ENCODE peak calls at places on chromosomes 16 and 17, in ten cellular contexts. S is stimulated activated CD4-positive, alpha-beta T cell treated with anti-CD3 and anti-CD28 coated beads, Interleukin-2, amount 100 ng/mL, for 48 hours; Y is NCI-H774; M is left colon; F is CD8-positive, alpha-beta T cell; B is anterior cingulate cortex; H is lung; V is RWPE1; J is stimulated activated naive CD8-positive, alpha-beta T cell treated with anti-CD3 and anti-CD28 coated beads, Interleukin-15, Interleukin-2, amounts not matched to agents 100 U/mL and 50 U/mL, for 24 hours; K is GM23338. D is an unnamed sample.

GRCh38 chr17:29238133-29238850 is 8.4 kb upstream of the CRYBA1 start:
- DNase-seq in S (no peak), Y (no peak), M (no peak), F (no peak), B (no peak), H (no peak), V (no peak), J (no peak), K (no peak), D (no peak)

GRCh38 chr16:4847774-4848587 is 700 bp downstream of the UBN1 start:
- DNase-seq in S (peak), Y (no peak), M (peak), F (peak), B (peak), H (peak), V (peak), J (peak), K (peak), D (peak)

GRCh38 chr17:76421054-76421427 is 31.9 kb downstream of the UBE2O start:
- DNase-seq in S (no peak), Y (no peak), M (no peak), F (no peak), B (no peak), H (no peak), V (no peak), J (no peak), K (peak), D (no peak)

GRCh38 chr16:10738231-10739077 is 5.2 kb upstream of the NUBP1 start:
- DNase-seq in S (no peak), Y (no peak), M (peak), F (no peak), B (peak), H (peak), V (no peak), J (peak), K (peak), D (peak)

GRCh38 chr16:70416748-70417616 is 21.9 kb downstream of the ST3GAL2 start:
- DNase-seq in S (no peak), Y (no peak), M (peak), F (no peak), B (no peak), H (no peak), V (no peak), J (no peak), K (no peak), D (no peak)

GRCh38 chr16:48162839-48163410 is 7.1 kb upstream of the ABCC12 start:
- DNase-seq in S (no peak), Y (no peak), M (no peak), F (no peak), B (no peak), H (no peak), V (no peak), J (no peak), K (no peak), D (no peak)

GRCh38 chr17:15883617-15884111 is 61.3 kb upstream of the ADORA2B start:
- DNase-seq in S (no peak), Y (no peak), M (no peak), F (no peak), B (no peak), H (no peak), V (peak), J (no peak), K (no peak), D (peak)

GRCh38 chr17:21500064-21500463 is 123.9 kb downstream of the KCNJ12 start:
- DNase-seq in S (no peak), Y (no peak), M (no peak), F (no peak), B (no peak), H (no peak), V (no peak), J (no peak), K (peak), D (no peak)

GRCh38 chr17:4498461-4499397 is at the start of gene SPNS2:
- DNase-seq in S (peak), Y (peak), M (no peak), F (peak), B (peak), H (no peak), V (peak), J (peak), K (peak), D (peak)

GRCh38 chr17:59165933-59166342 is 10.4 kb downstream of the PRR11 start:
- DNase-seq in S (no peak), Y (peak), M (no peak), F (peak), B (peak), H (no peak), V (peak), J (peak), K (peak), D (peak)

GRCh38 chr17:48101012-48101720 is at the start of gene CBX1:
- DNase-seq in S (peak), Y (peak), M (peak), F (peak), B (peak), H (peak), V (peak), J (peak), K (peak), D (peak)

GRCh38 chr17:41494524-41494923 is 4.8 kb upstream of the KRT36 start:
- DNase-seq in S (no peak), Y (no peak), M (no peak), F (no peak), B (no peak), H (no peak), V (peak), J (no peak), K (no peak), D (peak)

GRCh38 chr17:57868007-57868774 is 18.3 kb upstream of the MRPS23 start:
- DNase-seq in S (no peak), Y (no peak), M (peak), F (peak), B (peak), H (peak), V (peak), J (peak), K (peak), D (peak)

GRCh38 chr16:31072540-31073072 is 1.4 kb downstream of the ZNF668 start:
- DNase-seq in S (peak), Y (no peak), M (no peak), F (no peak), B (no peak), H (no peak), V (peak), J (peak), K (peak), D (no peak)

GRCh38 chr16:4319454-4319853 is 3.6 kb downstream of the GLIS2 start:
- DNase-seq in S (peak), Y (no peak), M (no peak), F (peak), B (no peak), H (no peak), V (no peak), J (peak), K (no peak), D (no peak)

GRCh38 chr17:17258011-17258410 is 21.0 kb upstream of the FLCN start:
- DNase-seq in S (no peak), Y (no peak), M (no peak), F (no peak), B (no peak), H (no peak), V (no peak), J (no peak), K (no peak), D (no peak)

GRCh38 chr16:85539084-85539483 is 74.0 kb upstream of the GSE1 start:
- DNase-seq in S (no peak), Y (no peak), M (no peak), F (no peak), B (no peak), H (no peak), V (no peak), J (no peak), K (no peak), D (no peak)

GRCh38 chr17:1001640-1002411 is 4.9 kb downstream of the TIMM22 start:
- DNase-seq in S (no peak), Y (no peak), M (no peak), F (no peak), B (no peak), H (no peak), V (no peak), J (no peak), K (no peak), D (no peak)

GRCh38 chr16:68265078-68265925 is 976 bp downstream of the SLC7A6 start:
- DNase-seq in S (peak), Y (no peak), M (peak), F (peak), B (peak), H (peak), V (peak), J (peak), K (peak), D (peak)

GRCh38 chr17:72588961-72589360 is 468.1 kb downstream of the SOX9 start:
- DNase-seq in S (no peak), Y (peak), M (peak), F (peak), B (no peak), H (peak), V (peak), J (no peak), K (no peak), D (peak)

GRCh38 chr17:80087346-80088265 is 13.8 kb upstream of the GAA start:
- DNase-seq in S (no peak), Y (no peak), M (no peak), F (no peak), B (no peak), H (no peak), V (no peak), J (no peak), K (no peak), D (no peak)

GRCh38 chr17:81831957-81832607 is 1.0 kb downstream of the MCRIP1 start:
- DNase-seq in S (peak), Y (no peak), M (no peak), F (peak), B (no peak), H (no peak), V (no peak), J (peak), K (no peak), D (no peak)

GRCh38 chr16:54280751-54281150 is 5.8 kb downstream of the IRX3 start:
- DNase-seq in S (no peak), Y (no peak), M (no peak), F (no peak), B (no peak), H (no peak), V (peak), J (no peak), K (no peak), D (peak)

GRCh38 chr17:57735230-57735629 is 9.9 kb downstream of the CCDC182 start:
- DNase-seq in S (no peak), Y (no peak), M (no peak), F (no peak), B (no peak), H (no peak), V (no peak), J (no peak), K (no peak), D (no peak)

GRCh38 chr17:27293359-27293897 is 486 bp upstream of the WSB1 start:
- DNase-seq in S (no peak), Y (no peak), M (no peak), F (no peak), B (no peak), H (no peak), V (no peak), J (peak), K (no peak), D (no peak)

GRCh38 chr16:76614255-76614654 is 337.1 kb downstream of the CNTNAP4 start:
- DNase-seq in S (no peak), Y (peak), M (no peak), F (no peak), B (no peak), H (no peak), V (no peak), J (no peak), K (no peak), D (no peak)

GRCh38 chr17:17902877-17903276 is 66.1 kb upstream of the SREBF1 start:
- DNase-seq in S (no peak), Y (no peak), M (no peak), F (no peak), B (no peak), H (no peak), V (no peak), J (no peak), K (no peak), D (no peak)

GRCh38 chr16:86664518-86665318 is 86.4 kb downstream of the FOXL1 start:
- DNase-seq in S (peak), Y (no peak), M (peak), F (peak), B (no peak), H (no peak), V (peak), J (peak), K (no peak), D (peak)

GRCh38 chr17:14341866-14342265 is 41.0 kb downstream of the HS3ST3B1 start:
- DNase-seq in S (no peak), Y (no peak), M (no peak), F (no peak), B (no peak), H (no peak), V (no peak), J (no peak), K (peak), D (no peak)

GRCh38 chr17:73667184-73667959 is 23.1 kb upstream of the SDK2 start:
- DNase-seq in S (no peak), Y (no peak), M (no peak), F (no peak), B (no peak), H (peak), V (no peak), J (no peak), K (no peak), D (no peak)

GRCh38 chr16:50038756-50039529 is 13.9 kb downstream of the CNEP1R1 start:
- DNase-seq in S (no peak), Y (no peak), M (peak), F (no peak), B (no peak), H (peak), V (no peak), J (no peak), K (peak), D (no peak)

GRCh38 chr17:50848039-50848438 is 12.7 kb downstream of the WFIKKN2 start:
- DNase-seq in S (no peak), Y (no peak), M (no peak), F (no peak), B (no peak), H (no peak), V (no peak), J (no peak), K (no peak), D (no peak)

GRCh38 chr16:53053967-53054669 is 673 bp upstream of the CHD9 start:
- DNase-seq in S (peak), Y (no peak), M (peak), F (no peak), B (no peak), H (peak), V (no peak), J (no peak), K (no peak), D (no peak)

GRCh38 chr16:23209606-23210005 is 27.1 kb downstream of the SCNN1G start:
- DNase-seq in S (no peak), Y (no peak), M (no peak), F (no peak), B (no peak), H (no peak), V (no peak), J (no peak), K (no peak), D (no peak)

GRCh38 chr16:375212-375611 is 4.9 kb upstream of the MRPL28 start:
- DNase-seq in S (no peak), Y (no peak), M (no peak), F (no peak), B (no peak), H (no peak), V (no peak), J (no peak), K (no peak), D (no peak)

GRCh38 chr16:54993496-54993895 is 62.8 kb downstream of the IRX5 start:
- DNase-seq in S (no peak), Y (no peak), M (no peak), F (no peak), B (no peak), H (no peak), V (no peak), J (no peak), K (no peak), D (no peak)

GRCh38 chr17:59432657-59433056 is 101.2 kb downstream of the YPEL2 start:
- DNase-seq in S (no peak), Y (no peak), M (no peak), F (no peak), B (no peak), H (no peak), V (no peak), J (no peak), K (no peak), D (no peak)

GRCh38 chr16:56871172-56871593 is 6.2 kb downstream of the SLC12A3 start:
- DNase-seq in S (no peak), Y (no peak), M (peak), F (no peak), B (no peak), H (no peak), V (peak), J (no peak), K (no peak), D (no peak)

GRCh38 chr17:57986841-57987581 is 1.0 kb downstream of the VEZF1 start:
- DNase-seq in S (no peak), Y (peak), M (peak), F (peak), B (peak), H (peak), V (no peak), J (peak), K (peak), D (no peak)

GRCh38 chr17:5203178-5203907 is 11.7 kb upstream of the ZNF594 start:
- DNase-seq in S (no peak), Y (no peak), M (no peak), F (no peak), B (no peak), H (no peak), V (no peak), J (no peak), K (no peak), D (peak)

D was measured in H54.